ENCODE peak calls at places on chromosomes 7 and 10, in eight cellular contexts. B is body of pancreas, T is IMR-90, G is NB4, H is GM12891, V is heart left ventricle, D is right lobe of liver, C is Peyer's patch. Y is an unnamed sample.

GRCh38 chr7:56007167-56007652 is 42.8 kb downstream of the NIPSNAP2 start:
- DNase-seq in C (no peak), B (no peak), V (no peak), D (no peak), T (no peak), G (peak), H (no peak), Y (no peak)

GRCh38 chr7:140041626-140042385 is 20.9 kb downstream of the PARP12 start:
- DNase-seq in T (peak), G (no peak), B (no peak), H (no peak), C (no peak), D (no peak), V (no peak), Y (no peak)

GRCh38 chr7:126803060-126803665 is 449.6 kb downstream of the GRM8 start:
- DNase-seq in H (peak), T (peak), V (no peak), D (peak), C (no peak), G (peak), B (peak), Y (peak)

GRCh38 chr10:44938938-44939337 is 20.7 kb upstream of the RASSF4 start:
- DNase-seq in D (no peak), T (no peak), H (no peak), G (peak), B (no peak), C (no peak), V (peak), Y (no peak)

GRCh38 chr7:44044315-44045225 is at the start of gene DBNL:
- DNase-seq in G (peak), D (peak), B (peak), T (peak), C (peak), H (peak), V (peak), Y (peak)

GRCh38 chr7:2971914-2972530 is 71.6 kb downstream of the CARD11 start:
- DNase-seq in C (no peak), H (no peak), T (no peak), D (no peak), G (peak), V (no peak), B (no peak), Y (no peak)

GRCh38 chr7:24877790-24878311 is 102.1 kb downstream of the OSBPL3 start:
- DNase-seq in V (no peak), C (no peak), H (peak), G (no peak), T (peak), B (peak), D (no peak), Y (no peak)

GRCh38 chr7:77627307-77627671 is 69.0 kb upstream of the RSBN1L start:
- DNase-seq in T (peak), C (no peak), B (no peak), V (no peak), H (no peak), G (no peak), D (no peak), Y (peak)

DNA sequence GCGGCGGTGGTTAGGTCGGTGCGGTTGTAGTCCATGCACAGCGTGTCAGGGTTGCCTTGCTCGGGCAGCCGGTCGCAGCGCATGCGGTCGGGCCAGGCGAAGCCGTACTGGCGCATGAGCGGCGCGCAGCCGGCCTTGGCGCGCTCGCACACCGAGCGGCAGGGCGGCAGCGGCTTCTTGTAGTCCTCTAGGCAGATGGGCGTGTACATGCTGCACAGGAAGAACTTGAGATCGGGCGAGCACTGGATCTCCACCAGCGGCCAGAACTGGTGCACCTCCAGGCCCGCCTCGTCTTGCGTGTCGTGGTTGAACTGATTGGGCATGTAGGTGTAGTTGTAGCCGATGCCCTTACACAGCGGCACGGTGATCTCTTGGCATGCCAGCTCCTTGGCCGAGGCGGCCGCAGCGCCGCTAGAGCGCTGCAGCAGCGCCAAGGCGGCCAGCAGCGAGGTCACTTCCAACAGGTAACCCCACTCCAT is 1.1 kb downstream of the FZD8 start:
- DNase-seq in T (peak), H (peak), V (peak), C (peak), D (peak), B (peak), G (no peak), Y (peak)
- TF ChIP-seq POLR2A in T (no peak), H (no peak), V (no peak), C (no peak), D (no peak), B (peak), G (no peak), Y (no peak)

DNA sequence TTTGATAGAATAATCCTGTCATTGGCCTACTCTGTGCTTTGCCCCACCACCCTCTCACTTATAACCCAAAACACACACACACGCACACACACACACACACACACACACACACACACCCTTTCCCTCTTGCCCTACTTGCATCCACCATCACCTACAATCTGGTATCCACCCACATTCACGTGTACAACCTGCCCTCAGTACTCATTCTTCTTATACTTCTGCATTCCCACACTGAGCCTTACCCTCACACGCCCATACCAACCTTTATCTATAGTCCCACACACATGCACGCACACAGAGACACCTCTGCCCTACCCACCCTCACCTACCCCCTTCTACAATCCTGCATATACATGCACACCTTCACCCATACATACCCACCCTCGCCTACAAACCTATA is 10.8 kb upstream of the SRI start:
- DNase-seq in G (no peak), C (no peak), V (no peak), B (no peak), H (no peak), T (no peak), D (no peak), Y (no peak)
- TF ChIP-seq POLR2A in G (no peak), C (no peak), V (no peak), B (no peak), H (no peak), T (no peak), D (no peak), Y (no peak)

DNA sequence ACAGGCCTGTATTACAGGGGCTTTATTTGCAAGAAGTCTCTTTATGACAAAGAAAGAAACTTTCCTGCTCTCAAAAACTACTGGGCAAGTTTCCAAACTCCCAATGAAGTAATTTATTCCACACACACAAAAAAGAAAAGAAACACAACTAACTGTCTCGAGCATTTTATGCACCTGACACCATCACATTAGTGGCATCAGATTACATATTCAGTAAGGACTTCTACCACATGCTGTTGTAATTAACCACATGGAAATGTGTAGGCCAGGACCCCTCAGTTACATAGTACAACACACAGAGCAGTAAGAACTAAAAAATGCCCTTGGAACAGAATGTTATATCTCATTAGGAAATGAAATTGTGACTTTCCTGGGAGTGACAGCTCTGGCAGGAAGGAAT is 253.2 kb downstream of the FZD1 start:
- DNase-seq in T (no peak), B (no peak), V (no peak), D (no peak), C (no peak), H (no peak), G (no peak), Y (no peak)
- TF ChIP-seq POLR2A in T (no peak), B (no peak), V (no peak), D (no peak), C (no peak), H (no peak), G (no peak), Y (no peak)

DNA sequence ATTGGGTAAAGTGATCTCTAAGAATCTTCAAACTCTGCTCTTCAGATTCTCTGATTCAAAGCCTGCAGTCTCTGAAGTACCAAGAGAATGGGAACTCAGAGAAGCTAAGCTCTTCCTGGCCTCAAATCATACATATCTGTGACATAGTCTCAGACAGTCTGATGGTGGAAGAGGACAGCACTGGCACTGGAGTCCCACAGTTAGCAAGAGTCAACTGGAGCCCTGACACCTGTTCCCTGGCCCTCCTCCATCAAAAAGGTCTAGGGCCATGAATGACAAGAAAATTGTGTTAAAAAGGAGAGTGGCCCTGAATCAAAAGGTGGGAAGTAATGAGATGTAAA is 37.7 kb downstream of the PRSS2 start:
- DNase-seq in D (no peak), H (no peak), V (no peak), T (no peak), G (no peak), B (no peak), C (no peak), Y (no peak)
- TF ChIP-seq POLR2A in D (no peak), H (no peak), V (no peak), T (no peak), G (no peak), B (no peak), C (no peak), Y (no peak)

DNA sequence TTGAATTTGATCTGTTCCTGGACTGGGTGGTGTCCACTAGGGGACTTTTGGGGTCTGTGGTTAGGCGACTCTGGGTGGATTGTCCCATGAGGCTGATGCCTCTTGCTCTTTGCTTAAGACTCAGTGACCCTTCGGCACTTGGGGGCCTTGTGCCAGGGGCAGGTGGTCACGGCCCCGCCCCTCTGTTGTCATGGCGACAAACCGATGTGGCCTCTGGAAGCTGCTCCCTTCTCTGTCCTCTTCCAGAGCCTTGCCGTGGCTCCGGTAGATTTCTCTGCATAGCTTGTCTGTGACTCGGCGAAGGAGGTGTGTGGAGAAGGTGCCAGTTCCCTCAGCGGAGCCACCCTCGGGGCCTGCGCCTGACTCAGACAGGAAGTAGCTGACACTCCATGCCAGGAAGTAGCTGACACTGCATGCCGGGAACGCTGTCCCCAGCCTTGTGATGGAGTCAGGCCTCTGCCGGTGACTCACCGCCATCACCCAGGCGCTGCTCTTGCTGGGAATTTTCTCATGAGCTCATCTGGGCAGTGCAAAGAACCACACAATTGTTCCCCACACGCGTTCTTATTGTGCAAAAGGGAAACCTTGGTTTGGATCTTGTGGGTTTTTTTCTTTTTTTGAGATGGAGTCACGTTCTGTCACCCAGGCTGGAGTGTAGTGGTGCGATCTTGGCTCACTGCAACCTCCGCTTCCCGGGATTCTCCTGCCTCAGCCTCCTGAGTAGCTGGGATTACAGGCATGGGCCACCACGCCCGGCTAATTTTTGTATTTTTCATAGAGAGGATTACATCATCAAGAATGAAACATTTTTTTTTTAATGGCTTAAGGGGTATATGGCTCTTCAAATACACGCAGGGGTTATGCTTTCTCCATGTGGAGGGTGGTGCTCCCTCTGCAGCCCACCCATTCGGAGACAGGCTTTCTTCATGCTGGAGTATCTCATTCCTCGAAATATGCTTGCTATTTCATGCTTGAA is 72.6 kb downstream of the PFKFB3 start:
- DNase-seq in B (peak), D (peak), T (peak), H (peak), V (peak), G (peak), C (peak), Y (peak)
- TF ChIP-seq POLR2A in B (no peak), D (no peak), T (no peak), H (no peak), V (peak), G (peak), C (no peak), Y (no peak)

GRCh38 chr7:143027032-143027431 is at the start of gene OR9A2:
- DNase-seq in V (no peak), G (no peak), H (no peak), B (no peak), T (no peak), D (no peak), C (no peak), Y (no peak)

GRCh38 chr7:143023047-143023446 is 3.9 kb downstream of the OR9A2 start:
- DNase-seq in H (no peak), G (no peak), T (no peak), C (no peak), V (no peak), B (no peak), D (no peak), Y (no peak)

DNA sequence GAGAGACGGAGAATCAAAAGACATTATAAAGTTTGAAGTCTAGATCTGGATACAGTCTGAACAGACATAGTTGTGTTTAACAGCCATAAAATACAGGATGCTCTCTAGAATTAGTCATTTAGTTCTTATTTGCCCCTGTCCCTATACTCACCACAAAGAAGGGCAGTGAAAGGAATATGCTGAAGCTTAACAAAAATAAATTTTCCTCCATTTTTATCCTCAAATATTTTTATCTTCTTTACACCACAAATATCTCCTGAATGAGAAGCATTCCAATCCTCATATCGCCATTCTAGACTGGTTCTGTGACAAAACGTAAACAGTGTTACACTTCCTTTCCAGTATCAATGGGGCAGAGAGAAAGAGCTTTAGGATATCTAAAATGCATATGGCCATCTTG is 1.6 kb downstream of the OR9A2 start:
- DNase-seq in T (no peak), D (no peak), V (no peak), B (no peak), C (no peak), H (no peak), G (no peak), Y (no peak)
- TF ChIP-seq POLR2A in T (no peak), D (no peak), V (no peak), B (no peak), C (no peak), H (no peak), G (no peak), Y (no peak)

GRCh38 chr7:72453436-72453835 is 41.3 kb upstream of the CALN1 start:
- DNase-seq in B (no peak), T (no peak), G (no peak), H (no peak), V (no peak), D (no peak), C (no peak), Y (no peak)
- TF ChIP-seq POLR2A in B (no peak), T (no peak), G (no peak), H (no peak), V (no peak), D (no peak), C (no peak), Y (no peak)

GRCh38 chr10:102119417-102120141 is 589 bp downstream of the LDB1 start:
- DNase-seq in T (peak), G (peak), D (peak), B (peak), H (no peak), V (peak), C (peak), Y (peak)
- TF ChIP-seq POLR2A in T (no peak), G (no peak), D (no peak), B (no peak), H (peak), V (no peak), C (no peak), Y (peak)

GRCh38 chr7:30989824-30990140 is 26.0 kb downstream of the GHRHR start:
- DNase-seq in T (no peak), D (no peak), V (no peak), B (no peak), G (no peak), C (no peak), H (no peak), Y (no peak)

GRCh38 chr7:30994206-30995100 is 30.7 kb downstream of the GHRHR start:
- DNase-seq in V (no peak), T (no peak), G (no peak), H (no peak), C (no peak), B (no peak), D (no peak), Y (no peak)

GRCh38 chr7:30990316-30991029 is 26.7 kb downstream of the GHRHR start:
- DNase-seq in V (no peak), T (no peak), G (no peak), C (no peak), H (no peak), D (no peak), B (no peak), Y (no peak)

GRCh38 chr7:30995541-30995940 is 31.8 kb downstream of the GHRHR start:
- DNase-seq in G (peak), D (no peak), H (no peak), T (peak), V (no peak), C (no peak), B (no peak), Y (no peak)

DNA sequence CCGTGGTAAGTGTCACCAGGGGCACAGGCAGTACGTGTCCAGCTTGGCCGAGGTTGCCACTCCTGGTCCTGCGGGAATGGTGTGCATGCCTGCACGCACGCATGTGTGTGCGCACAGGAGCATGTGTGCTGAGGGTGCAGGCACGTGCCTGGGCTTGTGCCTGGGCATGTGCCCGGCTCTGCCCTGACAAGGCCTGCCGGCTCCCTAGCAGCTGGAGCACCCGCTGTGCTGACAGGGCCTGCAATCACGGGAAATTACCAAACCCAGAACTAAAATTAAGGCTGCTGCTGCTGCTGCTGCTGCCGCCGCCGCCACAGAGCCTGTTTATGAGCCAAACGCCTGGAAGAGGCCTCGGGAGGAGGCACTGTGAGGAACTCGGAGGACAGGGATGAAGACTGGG is 28.7 kb downstream of the GHRHR start:
- DNase-seq in H (no peak), T (no peak), C (no peak), B (no peak), G (no peak), V (no peak), D (no peak), Y (no peak)
- TF ChIP-seq POLR2A in H (no peak), T (no peak), C (no peak), B (no peak), G (no peak), V (no peak), D (no peak), Y (no peak)

Y was measured in erythroblast.